ENCODE peak calls at places on chromosomes 16 and 17, in ten cellular contexts. B is cardiac muscle cell; S is HCT116; J is CD8-positive, alpha-beta T cell; H is esophagus squamous epithelium; W is hepatocyte; G is neuronal stem cell; L is H1; Y is testis; M is OCI-LY7. A is an unnamed sample. For H3K36me3 and H3K4me1, the result is how much of the 10 kb centered on the place peaks cover.

GRCh38 chr17:80187493-80187892 is 17.7 kb downstream of the CARD14 start:
- DNase-seq in W (no peak), G (no peak), H (no peak), S (no peak), J (no peak), B (peak), Y (peak), M (no peak), L (no peak), A (no peak)

GRCh38 chr16:76565542-76565941 is 288.3 kb downstream of the CNTNAP4 start:
- DNase-seq in Y (no peak), H (no peak), W (no peak), L (no peak), S (no peak), B (no peak), M (no peak), J (no peak), G (no peak), A (no peak)

GRCh38 chr16:8630205-8630953 is 8.9 kb downstream of the METTL22 start:
- DNase-seq in H (no peak), M (no peak), L (no peak), Y (no peak), B (no peak), W (no peak), S (no peak), J (no peak), G (no peak), A (no peak)

GRCh38 chr17:77827461-77827968 is 131.0 kb upstream of the TNRC6C start:
- DNase-seq in G (no peak), J (no peak), M (no peak), L (no peak), Y (no peak), W (no peak), B (no peak), S (no peak), H (no peak), A (no peak)

GRCh38 chr17:44914698-44915271 is 515 bp downstream of the GFAP start:
- DNase-seq in Y (no peak), B (no peak), M (no peak), S (no peak), H (no peak), G (no peak), L (no peak), J (no peak), W (peak), A (no peak)

GRCh38 chr17:81365148-81365600 is 30.1 kb upstream of the BAHCC1 start:
- DNase-seq in W (peak), M (no peak), S (peak), J (no peak), G (no peak), B (peak), H (no peak), Y (no peak), L (no peak), A (no peak)

GRCh38 chr17:8740486-8740885 is 4.2 kb downstream of the CCDC42 start:
- DNase-seq in H (no peak), M (peak), S (no peak), L (no peak), J (peak), B (no peak), Y (no peak), G (no peak), W (no peak), A (peak)

GRCh38 chr16:2585651-2586081 is 47.8 kb downstream of the PDPK1 start:
- DNase-seq in G (no peak), S (no peak), W (no peak), J (no peak), Y (peak), L (no peak), B (no peak), M (no peak), H (no peak), A (no peak)

GRCh38 chr17:68011199-68011665 is 15.0 kb upstream of the C17orf58 start:
- DNase-seq in G (peak), H (no peak), B (peak), W (peak), J (peak), S (no peak), M (peak), L (no peak), Y (peak), A (no peak)

GRCh38 chr17:63697341-63698286 is 2.3 kb downstream of the LIMD2 start:
- DNase-seq in H (no peak), B (peak), M (peak), Y (no peak), L (no peak), W (peak), S (peak), G (no peak), J (peak), A (no peak)

GRCh38 chr17:63700528-63701441 is 860 bp upstream of the LIMD2 start:
- DNase-seq in G (peak), M (peak), Y (peak), W (peak), H (no peak), S (no peak), L (no peak), B (peak), J (peak), A (no peak)

GRCh38 chr17:63699638-63700527 is at the start of gene LIMD2:
- DNase-seq in S (no peak), G (peak), L (no peak), B (peak), Y (peak), W (peak), J (peak), M (peak), H (no peak), A (no peak)

GRCh38 chr17:63698381-63698885 is 1.5 kb downstream of the LIMD2 start:
- DNase-seq in S (no peak), Y (no peak), W (no peak), G (no peak), J (peak), B (no peak), L (no peak), M (peak), H (no peak), A (no peak)

DNA sequence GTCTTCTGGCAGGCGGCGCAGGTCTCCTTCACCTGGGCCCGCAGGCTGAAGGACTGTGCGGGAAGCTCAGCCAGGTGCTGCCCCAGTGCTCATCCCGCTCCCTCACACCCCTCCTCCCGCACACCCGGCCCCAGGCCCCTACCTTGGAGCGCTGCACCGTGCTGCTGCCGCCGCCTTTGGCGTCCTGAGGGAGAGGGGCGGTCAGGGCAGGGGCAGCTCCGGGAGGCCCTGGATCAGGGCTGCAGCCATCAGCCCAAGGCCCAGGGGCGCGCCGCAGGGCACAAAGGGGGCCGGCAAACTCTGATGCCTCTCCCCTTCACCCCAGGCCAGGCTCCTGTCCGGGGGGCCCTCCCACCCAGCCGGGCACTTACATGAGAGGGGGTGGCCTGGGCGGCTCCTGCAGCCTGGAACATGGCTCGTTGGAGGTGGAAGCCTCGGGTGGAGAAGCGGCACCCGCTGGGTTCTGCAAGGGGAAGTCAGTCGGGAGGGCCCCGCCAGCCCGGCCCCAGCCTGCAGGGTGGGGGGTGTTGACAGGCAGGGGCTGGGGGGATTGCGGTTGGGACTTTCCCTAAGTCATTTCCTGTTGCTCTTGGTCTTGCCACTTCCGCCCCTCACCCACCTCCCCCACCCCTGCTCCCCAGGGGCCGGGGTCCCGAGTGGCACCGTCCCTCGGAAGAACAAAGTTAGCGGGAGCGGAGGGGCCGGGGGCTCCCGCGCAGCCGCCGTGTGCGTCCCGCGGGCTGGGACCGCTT is 863 bp downstream of the LIMD2 start:
- DNase-seq in G (no peak), B (peak), J (peak), M (peak), S (no peak), W (peak), L (no peak), H (peak), Y (peak), A (no peak)
- H3K36me3 ChIP-seq in G (under half), B (under half), J (under half), M (half or more), S (under half), W (under half), L (under half), H (under half), Y (under half), A (under half)

DNA sequence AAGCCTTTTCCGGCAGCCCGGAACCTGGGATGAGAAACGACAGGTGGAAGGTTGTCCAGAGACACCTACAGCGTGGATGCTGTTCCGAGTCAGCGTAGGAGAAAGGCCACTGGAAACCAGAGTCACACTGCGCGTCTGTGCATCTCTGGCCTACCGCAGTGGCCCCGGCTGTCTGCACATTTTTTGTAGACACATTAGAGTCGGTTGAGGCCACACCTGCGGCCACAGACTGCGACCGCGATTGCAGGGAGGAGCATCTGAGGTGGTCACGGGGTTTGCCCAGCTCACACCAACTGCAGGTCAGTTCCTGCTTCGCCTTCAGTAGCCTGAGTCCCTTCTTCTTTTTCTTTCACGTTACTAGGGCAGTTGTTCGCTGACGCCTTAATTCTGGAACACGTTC is 52.4 kb downstream of the WDR45B start:
- DNase-seq in H (no peak), W (no peak), L (no peak), B (no peak), J (no peak), M (no peak), G (no peak), S (no peak), Y (no peak), A (no peak)
- H3K4me1 ChIP-seq in H (under half), W (under half), L (under half), B (under half), J (under half), M (under half), G (under half), S (under half), Y (under half), A (under half)

GRCh38 chr16:50081428-50082018 is 15.8 kb downstream of the HEATR3 start:
- DNase-seq in W (no peak), L (no peak), G (no peak), M (no peak), B (no peak), H (no peak), J (no peak), S (no peak), Y (no peak), A (no peak)

GRCh38 chr16:50083996-50084395 is 18.2 kb downstream of the HEATR3 start:
- DNase-seq in M (no peak), B (no peak), H (no peak), L (no peak), J (no peak), S (no peak), W (no peak), Y (no peak), G (no peak), A (no peak)

DNA sequence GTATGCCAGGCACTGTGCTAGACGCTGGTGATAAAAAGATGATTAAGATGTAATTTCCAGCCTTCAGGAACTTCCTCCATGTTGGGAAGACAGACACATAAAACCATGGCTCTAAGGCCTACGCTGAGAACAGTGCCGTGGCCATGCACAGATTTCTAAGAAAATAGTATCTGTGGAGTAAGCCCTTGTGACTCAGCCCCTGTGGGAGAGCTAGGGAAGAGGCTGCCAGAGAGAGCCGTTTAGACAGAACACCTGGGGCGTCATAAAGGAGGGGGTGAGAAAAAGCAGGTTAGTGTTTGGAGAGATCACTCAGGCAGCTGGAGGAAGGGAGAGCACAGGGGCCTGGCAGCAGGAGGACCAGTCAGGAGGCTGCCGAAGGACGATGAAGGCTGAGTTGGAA is 14.0 kb downstream of the HEATR3 start:
- DNase-seq in M (no peak), Y (no peak), J (no peak), L (no peak), H (no peak), B (no peak), W (no peak), G (no peak), S (no peak), A (no peak)
- H3K36me3 ChIP-seq in M (half or more), Y (under half), J (under half), L (under half), H (under half), B (under half), W (under half), G (under half), S (under half), A (under half)

GRCh38 chr16:85457366-85457765 is 155.8 kb upstream of the GSE1 start:
- DNase-seq in S (no peak), H (no peak), J (no peak), L (no peak), Y (no peak), W (no peak), G (no peak), B (no peak), M (no peak), A (no peak)

GRCh38 chr16:85459529-85460251 is 153.4 kb upstream of the GSE1 start:
- DNase-seq in J (no peak), S (no peak), L (no peak), M (no peak), G (no peak), W (peak), B (peak), H (no peak), Y (peak), A (no peak)

GRCh38 chr16:85460252-85460982 is 152.7 kb upstream of the GSE1 start:
- DNase-seq in M (no peak), G (no peak), B (peak), J (no peak), W (peak), S (no peak), L (no peak), Y (peak), H (no peak), A (no peak)

GRCh38 chr16:85460983-85461813 is 151.9 kb upstream of the GSE1 start:
- DNase-seq in G (no peak), Y (no peak), S (no peak), M (no peak), W (peak), J (no peak), L (no peak), B (peak), H (no peak), A (no peak)

DNA sequence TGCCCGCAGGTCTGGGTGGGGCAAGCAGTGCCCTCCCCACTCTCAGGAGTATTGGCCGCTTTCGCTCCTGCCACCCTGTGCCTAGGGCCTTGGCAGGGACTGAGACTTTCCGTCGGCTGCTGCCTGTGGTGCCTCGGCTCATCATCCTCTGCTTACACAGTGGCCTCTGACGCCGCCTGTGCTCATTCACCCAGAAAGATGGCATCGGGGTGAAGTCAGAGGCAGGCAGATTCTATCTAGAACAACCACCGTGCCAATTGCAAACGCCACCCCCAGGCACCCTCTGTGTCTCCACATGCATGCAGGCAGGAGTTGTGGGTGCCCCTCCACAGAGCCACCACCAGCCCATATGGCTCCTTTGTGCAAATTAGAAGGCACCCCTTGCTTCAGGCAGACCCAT is 154.2 kb upstream of the GSE1 start:
- DNase-seq in L (no peak), G (no peak), M (no peak), H (no peak), W (no peak), B (no peak), J (no peak), Y (no peak), S (no peak), A (no peak)
- H3K4me1 ChIP-seq in L (under half), G (half or more), M (under half), H (under half), W (half or more), B (half or more), J (under half), Y (half or more), S (under half), A (under half)

GRCh38 chr17:76715462-76715830 is 4.7 kb upstream of the MXRA7 start:
- DNase-seq in H (no peak), J (no peak), M (no peak), L (no peak), G (no peak), S (no peak), B (no peak), Y (no peak), W (no peak), A (no peak)
- H3K36me3 ChIP-seq in H (under half), J (under half), M (half or more), L (under half), G (under half), S (under half), B (under half), Y (under half), W (under half), A (under half)

GRCh38 chr17:61340431-61340830 is 59.2 kb upstream of the TBX2 start:
- DNase-seq in J (no peak), G (no peak), M (no peak), B (no peak), Y (no peak), W (no peak), S (no peak), H (no peak), L (no peak), A (no peak)
- H3K4me1 ChIP-seq in J (under half), G (under half), M (under half), B (under half), Y (under half), W (under half), S (under half), H (under half), L (under half), A (under half)

GRCh38 chr16:89523680-89524344 is 15.6 kb downstream of the SPG7 start:
- DNase-seq in L (no peak), J (no peak), G (no peak), S (no peak), H (no peak), Y (no peak), W (no peak), M (no peak), B (no peak), A (no peak)
- H3K36me3 ChIP-seq in L (under half), J (half or more), G (half or more), S (half or more), H (under half), Y (under half), W (under half), M (half or more), B (under half), A (under half)